ENCODE peak calls at places on chromosome 1, in five cellular contexts. N, Y, M, E and G are unnamed samples.

GRCh38 chr1:18999287-18999852 is 42.9 kb upstream of the IFFO2 start:
- DNase-seq in E (no peak), Y (no peak), N (no peak), M (no peak), G (no peak)

GRCh38 chr1:116416854-116417513 is 43.9 kb downstream of the ATP1A1 start:
- DNase-seq in M (no peak), E (no peak), N (no peak), Y (no peak), G (no peak)

GRCh38 chr1:9687876-9688582 is 36.5 kb downstream of the PIK3CD start:
- DNase-seq in M (no peak), N (no peak), Y (no peak), E (no peak), G (no peak)

GRCh38 chr1:173580658-173581057 is 22.2 kb downstream of the SLC9C2 start:
- DNase-seq in N (no peak), E (no peak), M (no peak), Y (no peak), G (no peak)

GRCh38 chr1:241362350-241362749 is 5.3 kb upstream of the RGS7 start:
- DNase-seq in N (no peak), Y (no peak), M (no peak), E (no peak), G (no peak)

GRCh38 chr1:58939146-58939545 is 155.3 kb upstream of the JUN start:
- DNase-seq in Y (no peak), M (no peak), N (no peak), E (no peak), G (no peak)

GRCh38 chr1:24362982-24363614 is 43.9 kb downstream of the GRHL3 start:
- DNase-seq in N (no peak), E (no peak), M (no peak), Y (peak), G (no peak)

GRCh38 chr1:230891413-230891812 is 23.1 kb upstream of the C1orf198 start:
- DNase-seq in M (no peak), E (no peak), Y (no peak), N (no peak), G (no peak)

GRCh38 chr1:79198841-79199240 is 192.3 kb upstream of the ADGRL4 start:
- DNase-seq in N (no peak), Y (no peak), M (no peak), E (no peak), G (no peak)

GRCh38 chr1:27060879-27061278 is 48.2 kb upstream of the TENT5B start:
- DNase-seq in M (no peak), Y (no peak), N (no peak), E (no peak), G (no peak)

GRCh38 chr1:215645182-215645581 is 78.1 kb downstream of the KCTD3 start:
- DNase-seq in N (no peak), E (no peak), Y (no peak), M (no peak), G (no peak)

GRCh38 chr1:183159960-183160359 is 26.1 kb upstream of the LAMC2 start:
- DNase-seq in Y (no peak), E (no peak), M (no peak), N (no peak), G (no peak)

GRCh38 chr1:56965191-56965590 is 624 bp downstream of the C8B start:
- DNase-seq in N (no peak), M (no peak), E (no peak), Y (no peak), G (no peak)

GRCh38 chr1:66370462-66370907 is 163.5 kb upstream of the SGIP1 start:
- DNase-seq in E (no peak), M (no peak), N (no peak), Y (no peak), G (no peak)

GRCh38 chr1:230986976-230987375 is 8.1 kb downstream of the ARV1 start:
- DNase-seq in E (no peak), Y (no peak), N (no peak), M (no peak), G (no peak)

GRCh38 chr1:20587639-20588017 is 1.3 kb upstream of the CDA start:
- DNase-seq in M (no peak), E (no peak), N (no peak), Y (peak), G (no peak)

GRCh38 chr1:157753611-157754010 is 23.3 kb downstream of the FCRL2 start:
- DNase-seq in E (no peak), Y (no peak), N (no peak), M (no peak), G (no peak)

GRCh38 chr1:162873671-162874666 is 13.0 kb upstream of the CCDC190 start:
- DNase-seq in Y (no peak), M (no peak), N (no peak), E (no peak), G (no peak)

GRCh38 chr1:74271503-74271902 is 36.3 kb downstream of the TNNI3K start:
- DNase-seq in E (no peak), N (no peak), Y (no peak), M (no peak), G (no peak)

GRCh38 chr1:227042292-227042691 is 102.2 kb downstream of the COQ8A start:
- DNase-seq in Y (no peak), E (no peak), M (no peak), N (no peak), G (no peak)

GRCh38 chr1:66752671-66753371 is 562 bp downstream of the DYNLT5 start:
- DNase-seq in N (no peak), M (no peak), Y (no peak), E (no peak), G (no peak)

GRCh38 chr1:55309786-55310516 is 94.8 kb upstream of the USP24 start:
- DNase-seq in E (no peak), M (no peak), Y (no peak), N (no peak), G (no peak)

GRCh38 chr1:14304381-14304865 is 294.1 kb upstream of the KAZN start:
- DNase-seq in N (no peak), Y (no peak), E (no peak), M (no peak), G (no peak)

GRCh38 chr1:41738475-41738874 is 180.2 kb downstream of the HIVEP3 start:
- DNase-seq in E (no peak), Y (no peak), M (no peak), N (no peak), G (no peak)

GRCh38 chr1:31434979-31435378 is 22.0 kb downstream of the SERINC2 start:
- DNase-seq in N (no peak), Y (no peak), E (no peak), M (no peak), G (no peak)

GRCh38 chr1:156064615-156065014 is 3.7 kb downstream of the RAB25 start:
- DNase-seq in N (no peak), M (no peak), Y (no peak), E (no peak), G (no peak)

GRCh38 chr1:101781437-101781836 is 215.3 kb downstream of the OLFM3 start:
- DNase-seq in M (no peak), Y (no peak), E (no peak), N (no peak), G (no peak)

GRCh38 chr1:26754086-26754874 is 33.5 kb upstream of the PIGV start:
- DNase-seq in E (no peak), Y (no peak), M (no peak), N (no peak), G (no peak)

GRCh38 chr1:211680752-211681327 is 5.4 kb upstream of the NEK2 start:
- DNase-seq in M (peak), Y (peak), E (no peak), N (peak), G (peak)

GRCh38 chr1:97137862-97138514 is 416.4 kb downstream of the PTBP2 start:
- DNase-seq in Y (no peak), N (no peak), M (no peak), E (no peak), G (peak)

GRCh38 chr1:209412036-209412435 is 171.5 kb upstream of the CAMK1G start:
- DNase-seq in M (no peak), E (no peak), Y (no peak), N (no peak), G (no peak)

GRCh38 chr1:238060046-238060445 is 169.3 kb upstream of the ZP4 start:
- DNase-seq in N (no peak), Y (no peak), E (no peak), M (no peak), G (no peak)

GRCh38 chr1:156095906-156096508 is 13.7 kb upstream of the MEX3A start:
- DNase-seq in M (no peak), E (no peak), N (no peak), Y (no peak), G (no peak)

GRCh38 chr1:54163051-54163450 is 10.3 kb upstream of the CDCP2 start:
- DNase-seq in M (no peak), Y (no peak), E (no peak), N (no peak), G (no peak)

GRCh38 chr1:85343213-85343611 is 66.8 kb upstream of the BCL10 start:
- DNase-seq in M (no peak), E (no peak), Y (no peak), N (no peak), G (no peak)